ENCODE peak calls at places on chromosomes 13 and 19, in six cellular contexts. Q is IMR-90; E is neuronal stem cell; K is CD4-positive, CD25-positive, alpha-beta regulatory T cell; I is BE2C; W is uterus. L is an unnamed sample.
A peak's percentile ranks its signal among the peaks of the same experiment; 100 is the strongest.

GRCh38 chr13:101706651-101707050 is 254.2 kb downstream of the ITGBL1 start:
- DNase-seq in Q (peak; percentile 94), E (no peak), K (no peak), I (no peak), W (no peak), L (no peak)

GRCh38 chr13:38803566-38803965 is 116.7 kb downstream of the FREM2 start:
- DNase-seq in Q (no peak), E (no peak), K (no peak), I (no peak), W (no peak), L (no peak)

GRCh38 chr19:35124098-35125060 is 8.8 kb downstream of the FXYD3 start:
- DNase-seq in Q (peak; percentile 86), E (no peak), K (peak; percentile 73), I (peak; percentile 94), W (peak; percentile 94), L (no peak)

GRCh38 chr13:36101157-36101556 is 30.0 kb downstream of the DCLK1 start:
- DNase-seq in Q (no peak), E (no peak), K (no peak), I (no peak), W (no peak), L (no peak)

GRCh38 chr13:46392967-46393366 is 5.9 kb upstream of the RUBCNL start:
- DNase-seq in Q (no peak), E (no peak), K (no peak), I (no peak), W (no peak), L (no peak)

GRCh38 chr13:91349992-91350911 is 2.8 kb downstream of the MIR17HG start:
- DNase-seq in Q (no peak), E (no peak), K (no peak), I (no peak), W (no peak), L (no peak)

GRCh38 chr13:71316964-71317363 is 550.0 kb downstream of the DACH1 start:
- DNase-seq in Q (no peak), E (no peak), K (no peak), I (peak; percentile 15), W (no peak), L (no peak)

GRCh38 chr13:47459512-47459911 is 541.6 kb downstream of the SUCLA2 start:
- DNase-seq in Q (peak; percentile 43), E (no peak), K (no peak), I (no peak), W (no peak), L (no peak)

GRCh38 chr19:55703790-55704215 is 28.8 kb downstream of the EPN1 start:
- DNase-seq in Q (no peak), E (no peak), K (no peak), I (peak; percentile 71), W (no peak), L (no peak)

GRCh38 chr19:3254520-3254919 is 30.1 kb downstream of the CELF5 start:
- DNase-seq in Q (no peak), E (no peak), K (no peak), I (no peak), W (no peak), L (no peak)

GRCh38 chr13:34608326-34608725 is 333.7 kb upstream of the NBEA start:
- DNase-seq in Q (no peak), E (no peak), K (no peak), I (no peak), W (no peak), L (no peak)

GRCh38 chr19:43532571-43532961 is 422 bp upstream of the ZNF575 start:
- DNase-seq in Q (no peak), E (no peak), K (peak; percentile 36), I (peak; percentile 32), W (peak; percentile 60), L (no peak)

GRCh38 chr13:46553886-46554855 is 1.2 kb downstream of the LRCH1 start:
- DNase-seq in Q (peak; percentile 95), E (no peak), K (peak; percentile 60), I (peak; percentile 80), W (peak; percentile 62), L (peak; percentile 81)

GRCh38 chr19:56111601-56112312 is 9.3 kb downstream of the ZNF787 start:
- DNase-seq in Q (no peak), E (no peak), K (no peak), I (no peak), W (no peak), L (no peak)

GRCh38 chr19:56162258-56162657 is 13.6 kb upstream of the GALP start:
- DNase-seq in Q (peak; percentile 41), E (no peak), K (no peak), I (no peak), W (no peak), L (no peak)

GRCh38 chr13:48398450-48399095 is 14.3 kb downstream of the LPAR6 start:
- DNase-seq in Q (peak; percentile 18), E (no peak), K (no peak), I (no peak), W (no peak), L (no peak)

GRCh38 chr19:16435999-16436650 is 35.6 kb downstream of the EPS15L1 start:
- DNase-seq in Q (no peak), E (no peak), K (no peak), I (no peak), W (no peak), L (no peak)

GRCh38 chr19:33052352-33052972 is 12.2 kb downstream of the RHPN2 start:
- DNase-seq in Q (peak; percentile 54), E (no peak), K (no peak), I (no peak), W (peak; percentile 44), L (no peak)

GRCh38 chr19:35557539-35558399 is 5.7 kb downstream of the ATP4A start:
- DNase-seq in Q (peak; percentile 33), E (peak; percentile 89), K (peak; percentile 48), I (peak; percentile 99), W (peak; percentile 44), L (peak; percentile 75)

GRCh38 chr19:39829702-39830275 is 4.2 kb downstream of the DYRK1B start:
- DNase-seq in Q (peak; percentile 34), E (no peak), K (no peak), I (no peak), W (no peak), L (no peak)

GRCh38 chr13:113117956-113118327 is 4.7 kb upstream of the F10 start:
- DNase-seq in Q (no peak), E (no peak), K (no peak), I (no peak), W (no peak), L (no peak)

GRCh38 chr19:1122972-1123363 is 19.2 kb downstream of the GPX4 start:
- DNase-seq in Q (peak; percentile 56), E (peak; percentile 57), K (no peak), I (peak; percentile 87), W (peak; percentile 70), L (peak; percentile 49)

GRCh38 chr13:54682184-54682583 is 1653.6 kb downstream of the OLFM4 start:
- DNase-seq in Q (no peak), E (no peak), K (no peak), I (no peak), W (no peak), L (no peak)

GRCh38 chr13:32272021-32272695 is 43.0 kb downstream of the ZAR1L start:
- DNase-seq in Q (no peak), E (no peak), K (no peak), I (no peak), W (no peak), L (no peak)

GRCh38 chr13:43663474-43664090 is 123.2 kb downstream of the ENOX1 start:
- DNase-seq in Q (peak; percentile 73), E (no peak), K (no peak), I (no peak), W (no peak), L (peak; percentile 40)

DNA sequence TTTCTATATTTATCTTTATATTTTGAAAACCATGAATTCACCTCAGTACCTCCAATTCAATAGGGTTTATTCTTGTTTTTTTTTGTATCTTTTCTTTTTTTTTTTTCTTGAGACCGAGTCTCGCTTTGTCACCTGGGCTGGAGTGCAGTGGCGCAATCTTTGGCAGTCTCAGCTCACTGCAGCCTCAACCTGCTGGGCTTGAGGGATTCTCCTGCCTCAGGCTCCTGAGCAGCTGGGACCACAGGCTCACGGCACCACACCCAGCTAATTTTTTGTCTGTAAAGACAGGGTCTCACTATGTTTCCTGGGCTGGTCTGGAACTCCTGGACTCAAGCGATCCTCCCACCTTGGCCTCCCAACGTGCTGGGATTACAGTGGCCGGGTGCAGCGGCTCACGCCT is 23.1 kb upstream of the EVI5L start:
- DNase-seq in Q (no peak), E (no peak), K (no peak), I (no peak), W (no peak), L (no peak)
- H3K4me3 ChIP-seq in Q (no peak overlapping the region), E (no peak overlapping the region), K (no peak overlapping the region), I (no peak overlapping the region), W (no peak overlapping the region), L (no peak overlapping the region)

GRCh38 chr13:106526748-106527488 is 8.5 kb downstream of the EFNB2 start:
- DNase-seq in Q (no peak), E (no peak), K (no peak), I (no peak), W (no peak), L (no peak)
- H3K36me3 ChIP-seq in Q (no peaks in the 10 kb centered on the region), E (peaks cover 81% of the 10 kb centered on the region), K (no peaks in the 10 kb centered on the region), I (no peaks in the 10 kb centered on the region), W (no peaks in the 10 kb centered on the region), L (no peaks in the 10 kb centered on the region)

DNA sequence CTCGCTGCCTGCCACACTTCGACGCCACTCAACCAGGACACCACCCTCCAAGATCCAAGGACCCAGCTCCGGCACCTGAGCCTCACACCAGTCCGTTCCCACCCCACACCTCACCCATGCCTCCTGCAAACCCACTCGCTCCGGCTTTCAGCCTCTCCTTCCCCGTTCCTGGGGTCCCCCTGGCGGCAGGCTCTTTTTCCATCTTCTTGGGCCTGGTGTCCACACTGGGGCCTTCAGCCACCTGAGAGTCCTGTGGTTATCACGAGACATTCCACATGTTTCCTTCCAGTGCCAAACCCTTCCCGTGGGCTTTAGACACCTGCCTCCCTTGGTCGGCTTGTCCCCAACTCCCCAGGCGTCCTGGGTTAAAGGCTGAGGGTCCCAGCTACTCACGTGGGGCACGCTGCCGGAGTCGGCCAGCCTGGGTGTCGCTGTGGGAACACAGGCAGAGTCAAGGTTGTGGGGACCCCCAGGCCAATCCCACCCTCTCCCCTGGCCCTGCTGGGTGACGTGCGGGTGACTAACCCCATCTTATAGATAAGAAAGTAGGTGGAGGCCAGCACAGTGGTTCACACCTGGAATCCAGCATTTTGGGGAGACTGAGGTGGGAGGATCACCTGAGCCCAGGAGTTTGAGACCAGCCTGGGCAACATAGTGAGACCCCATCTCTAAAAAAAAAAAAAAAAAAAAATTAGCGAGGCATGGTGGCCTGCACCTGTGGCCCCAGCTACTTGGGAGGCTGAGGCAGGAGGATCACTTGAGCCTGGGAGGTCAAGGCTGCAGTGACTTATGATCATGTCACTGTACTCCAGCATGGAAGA is 2.0 kb downstream of the JSRP1 start:
- DNase-seq in Q (peak; percentile 23), E (peak; percentile 67), K (no peak), I (no peak), W (no peak), L (no peak)
- H3K27me3 ChIP-seq in Q (peaks cover 36% of the 10 kb centered on the region), E (peaks cover 2% of the 10 kb centered on the region), K (no peaks in the 10 kb centered on the region), I (no peaks in the 10 kb centered on the region), W (no peaks in the 10 kb centered on the region), L (no peaks in the 10 kb centered on the region)

GRCh38 chr19:46487802-46488445 is 7.7 kb downstream of the PNMA8B start:
- DNase-seq in Q (peak; percentile 63), E (peak; percentile 85), K (peak; percentile 55), I (peak; percentile 80), W (peak; percentile 88), L (peak; percentile 76)

GRCh38 chr19:46488551-46488950 is 7.1 kb downstream of the PNMA8B start:
- DNase-seq in Q (no peak), E (no peak), K (no peak), I (no peak), W (no peak), L (no peak)

GRCh38 chr19:46490774-46491173 is 4.9 kb downstream of the PNMA8B start:
- DNase-seq in Q (no peak), E (no peak), K (no peak), I (no peak), W (no peak), L (no peak)

GRCh38 chr19:46487178-46487801 is 8.4 kb downstream of the PNMA8B start:
- DNase-seq in Q (no peak), E (no peak), K (no peak), I (no peak), W (no peak), L (no peak)

GRCh38 chr19:46489445-46490272 is 6.0 kb downstream of the PNMA8B start:
- DNase-seq in Q (peak; percentile 62), E (no peak), K (no peak), I (peak; percentile 62), W (peak; percentile 58), L (no peak)
- H3K4me3 ChIP-seq in Q (no peak overlapping the region), E (peak overlapping the region; percentile 17), K (no peak overlapping the region), I (no peak overlapping the region), W (no peak overlapping the region), L (no peak overlapping the region)